ENCODE peak calls at places on chromosome 22, in five cellular contexts. One of them, this sample, is unnamed.

GRCh38 chr22:32255726-32256125 is 579 bp upstream of the SLC5A4 start:
- DNase-seq in cardiac muscle cell: no peak
- DNase-seq in AG10803: no peak
- DNase-seq in epithelial cell of esophagus: no peak
- DNase-seq in tibial nerve: no peak
- DNase-seq in this sample: no peak

GRCh38 chr22:43060213-43060612 is 29.0 kb downstream of the TTLL1 start:
- DNase-seq in epithelial cell of esophagus: peak
- DNase-seq in tibial nerve: peak
- DNase-seq in AG10803: no peak
- DNase-seq in cardiac muscle cell: peak
- DNase-seq in this sample: peak

GRCh38 chr22:48874956-48875355 is 952.7 kb downstream of the BRD1 start:
- DNase-seq in tibial nerve: no peak
- DNase-seq in epithelial cell of esophagus: no peak
- DNase-seq in AG10803: no peak
- DNase-seq in cardiac muscle cell: no peak
- DNase-seq in this sample: no peak

GRCh38 chr22:49780281-49780991 is 47.2 kb downstream of the BRD1 start:
- DNase-seq in epithelial cell of esophagus: no peak
- DNase-seq in AG10803: no peak
- DNase-seq in cardiac muscle cell: no peak
- DNase-seq in tibial nerve: no peak
- DNase-seq in this sample: peak

GRCh38 chr22:49964136-49964492 is 3.5 kb downstream of the PIM3 start:
- DNase-seq in cardiac muscle cell: no peak
- DNase-seq in tibial nerve: no peak
- DNase-seq in epithelial cell of esophagus: no peak
- DNase-seq in AG10803: no peak
- DNase-seq in this sample: no peak

GRCh38 chr22:23205330-23205729 is 25.0 kb downstream of the BCR start:
- DNase-seq in cardiac muscle cell: no peak
- DNase-seq in tibial nerve: no peak
- DNase-seq in epithelial cell of esophagus: no peak
- DNase-seq in AG10803: no peak
- DNase-seq in this sample: no peak

GRCh38 chr22:31995046-31995445 is 48.0 kb upstream of the SLC5A1 start:
- DNase-seq in AG10803: no peak
- DNase-seq in epithelial cell of esophagus: no peak
- DNase-seq in tibial nerve: no peak
- DNase-seq in cardiac muscle cell: no peak
- DNase-seq in this sample: no peak

GRCh38 chr22:29469755-29470154 is 10.3 kb upstream of the NEFH start:
- DNase-seq in epithelial cell of esophagus: peak
- DNase-seq in AG10803: no peak
- DNase-seq in tibial nerve: no peak
- DNase-seq in cardiac muscle cell: no peak
- DNase-seq in this sample: no peak

GRCh38 chr22:37303821-37304274 is 21.5 kb downstream of the CYTH4 start:
- DNase-seq in epithelial cell of esophagus: peak
- DNase-seq in cardiac muscle cell: peak
- DNase-seq in AG10803: peak
- DNase-seq in tibial nerve: no peak
- DNase-seq in this sample: peak

GRCh38 chr22:50185384-50186087 is at the start of gene TRABD:
- DNase-seq in cardiac muscle cell: peak
- DNase-seq in tibial nerve: peak
- DNase-seq in AG10803: peak
- DNase-seq in epithelial cell of esophagus: peak
- DNase-seq in this sample: peak

GRCh38 chr22:38469306-38469781 is 1.4 kb downstream of the KDELR3 start:
- DNase-seq in cardiac muscle cell: no peak
- DNase-seq in AG10803: no peak
- DNase-seq in epithelial cell of esophagus: no peak
- DNase-seq in tibial nerve: no peak
- DNase-seq in this sample: no peak
- TF ChIP-seq CTCF in cardiac muscle cell: no peak
- TF ChIP-seq CTCF in AG10803: no peak
- TF ChIP-seq CTCF in epithelial cell of esophagus: no peak
- TF ChIP-seq CTCF in tibial nerve: no peak
- TF ChIP-seq CTCF in this sample: no peak

GRCh38 chr22:39361495-39361894 is 11.7 kb downstream of the SYNGR1 start:
- DNase-seq in epithelial cell of esophagus: no peak
- DNase-seq in cardiac muscle cell: no peak
- DNase-seq in AG10803: no peak
- DNase-seq in tibial nerve: no peak
- DNase-seq in this sample: no peak

GRCh38 chr22:39362932-39363331 is 13.1 kb downstream of the SYNGR1 start:
- DNase-seq in cardiac muscle cell: no peak
- DNase-seq in AG10803: no peak
- DNase-seq in epithelial cell of esophagus: no peak
- DNase-seq in tibial nerve: no peak
- DNase-seq in this sample: no peak

GRCh38 chr22:39363751-39364484 is 14.1 kb downstream of the SYNGR1 start:
- DNase-seq in tibial nerve: no peak
- DNase-seq in cardiac muscle cell: peak
- DNase-seq in AG10803: no peak
- DNase-seq in epithelial cell of esophagus: no peak
- DNase-seq in this sample: peak

GRCh38 chr22:39360674-39361413 is 11.1 kb downstream of the SYNGR1 start:
- DNase-seq in cardiac muscle cell: no peak
- DNase-seq in AG10803: no peak
- DNase-seq in tibial nerve: no peak
- DNase-seq in epithelial cell of esophagus: peak
- DNase-seq in this sample: no peak

GRCh38 chr22:39362271-39362670 is 12.5 kb downstream of the SYNGR1 start:
- DNase-seq in cardiac muscle cell: no peak
- DNase-seq in tibial nerve: no peak
- DNase-seq in epithelial cell of esophagus: no peak
- DNase-seq in AG10803: no peak
- DNase-seq in this sample: no peak
- H3K4me3 ChIP-seq in cardiac muscle cell: no peak
- H3K4me3 ChIP-seq in tibial nerve: no peak
- H3K4me3 ChIP-seq in epithelial cell of esophagus: no peak
- H3K4me3 ChIP-seq in AG10803: no peak
- H3K4me3 ChIP-seq in this sample: no peak

GRCh38 chr22:33300165-33300564 is 242.0 kb upstream of the SYN3 start:
- DNase-seq in tibial nerve: no peak
- DNase-seq in cardiac muscle cell: no peak
- DNase-seq in AG10803: no peak
- DNase-seq in epithelial cell of esophagus: no peak
- DNase-seq in this sample: no peak

GRCh38 chr22:33299245-33299956 is 241.2 kb upstream of the SYN3 start:
- DNase-seq in tibial nerve: no peak
- DNase-seq in AG10803: no peak
- DNase-seq in epithelial cell of esophagus: no peak
- DNase-seq in cardiac muscle cell: no peak
- DNase-seq in this sample: no peak

GRCh38 chr22:33303109-33303508 is 244.9 kb upstream of the SYN3 start:
- DNase-seq in cardiac muscle cell: no peak
- DNase-seq in tibial nerve: no peak
- DNase-seq in epithelial cell of esophagus: no peak
- DNase-seq in AG10803: no peak
- DNase-seq in this sample: no peak

GRCh38 chr22:33302549-33302948 is 244.4 kb upstream of the SYN3 start:
- DNase-seq in tibial nerve: no peak
- DNase-seq in AG10803: no peak
- DNase-seq in epithelial cell of esophagus: no peak
- DNase-seq in cardiac muscle cell: no peak
- DNase-seq in this sample: no peak

DNA sequence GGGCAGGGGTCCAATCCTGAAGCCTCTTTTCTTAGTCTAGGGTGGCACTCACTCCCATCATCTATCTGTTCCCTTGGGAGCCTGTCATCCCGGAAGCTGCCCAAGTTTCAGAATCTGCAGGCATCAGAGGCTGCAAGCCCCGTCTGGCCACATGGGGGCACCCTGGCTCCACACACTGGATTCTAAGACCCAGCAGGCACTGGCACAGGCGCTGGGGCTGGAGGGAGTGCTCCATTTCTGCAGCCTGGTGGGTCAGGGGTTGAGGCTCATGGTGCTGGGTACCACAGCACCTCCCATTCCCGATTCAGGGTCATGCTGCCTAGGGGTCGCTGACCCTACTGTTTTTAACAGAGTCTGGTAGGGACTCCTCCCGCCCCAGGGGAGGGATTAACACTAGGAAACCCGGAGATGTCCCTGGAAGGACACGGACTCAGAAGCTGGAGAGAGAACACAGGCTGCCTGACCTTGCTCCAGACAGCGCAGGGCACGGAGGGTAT is 243.9 kb upstream of the SYN3 start:
- DNase-seq in AG10803: peak
- DNase-seq in epithelial cell of esophagus: peak
- DNase-seq in cardiac muscle cell: peak
- DNase-seq in tibial nerve: peak
- DNase-seq in this sample: peak
- TF ChIP-seq CTCF in AG10803: peak
- TF ChIP-seq CTCF in epithelial cell of esophagus: peak
- TF ChIP-seq CTCF in cardiac muscle cell: peak
- TF ChIP-seq CTCF in tibial nerve: peak
- TF ChIP-seq CTCF in this sample: peak

GRCh38 chr22:46079093-46079860 is 71.0 kb upstream of the PPARA start:
- DNase-seq in AG10803: no peak
- DNase-seq in cardiac muscle cell: no peak
- DNase-seq in epithelial cell of esophagus: no peak
- DNase-seq in tibial nerve: no peak
- DNase-seq in this sample: no peak
- H3K4me3 ChIP-seq in AG10803: peak
- H3K4me3 ChIP-seq in cardiac muscle cell: no peak
- H3K4me3 ChIP-seq in epithelial cell of esophagus: peak
- H3K4me3 ChIP-seq in tibial nerve: peak
- H3K4me3 ChIP-seq in this sample: peak

GRCh38 chr22:21450320-21450831 is 16.8 kb upstream of the TMEM191C start:
- DNase-seq in AG10803: no peak
- DNase-seq in cardiac muscle cell: no peak
- DNase-seq in epithelial cell of esophagus: no peak
- DNase-seq in tibial nerve: no peak
- DNase-seq in this sample: no peak
- TF ChIP-seq CTCF in AG10803: no peak
- TF ChIP-seq CTCF in cardiac muscle cell: no peak
- TF ChIP-seq CTCF in epithelial cell of esophagus: no peak
- TF ChIP-seq CTCF in tibial nerve: no peak
- TF ChIP-seq CTCF in this sample: peak

GRCh38 chr22:34997921-34998320 is 68.0 kb upstream of the ISX start:
- DNase-seq in AG10803: no peak
- DNase-seq in cardiac muscle cell: no peak
- DNase-seq in epithelial cell of esophagus: no peak
- DNase-seq in tibial nerve: no peak
- DNase-seq in this sample: no peak

GRCh38 chr22:34993548-34993947 is 72.4 kb upstream of the ISX start:
- DNase-seq in cardiac muscle cell: no peak
- DNase-seq in AG10803: peak
- DNase-seq in tibial nerve: no peak
- DNase-seq in epithelial cell of esophagus: no peak
- DNase-seq in this sample: no peak

DNA sequence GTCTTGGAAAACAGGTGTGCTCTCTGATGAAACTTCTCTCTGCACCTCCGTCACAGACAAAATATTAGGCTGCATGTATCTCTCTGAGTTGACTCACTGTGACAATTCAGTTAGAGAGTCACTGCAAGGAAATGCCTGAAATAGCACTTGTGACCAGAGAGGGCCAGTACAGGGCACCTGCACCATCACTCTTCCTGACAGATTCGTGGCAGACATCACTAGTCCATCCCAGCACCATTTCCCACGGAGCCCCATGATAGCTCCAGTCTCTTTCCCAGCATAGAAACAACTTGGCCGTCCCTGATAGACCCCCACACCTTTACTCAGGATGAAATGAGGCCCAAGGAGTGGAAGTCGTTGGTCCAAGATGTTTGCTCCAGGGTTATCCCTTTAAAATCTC is 73.3 kb upstream of the ISX start:
- DNase-seq in epithelial cell of esophagus: no peak
- DNase-seq in AG10803: no peak
- DNase-seq in tibial nerve: no peak
- DNase-seq in cardiac muscle cell: no peak
- DNase-seq in this sample: no peak
- H3K4me3 ChIP-seq in epithelial cell of esophagus: no peak
- H3K4me3 ChIP-seq in AG10803: no peak
- H3K4me3 ChIP-seq in tibial nerve: no peak
- H3K4me3 ChIP-seq in cardiac muscle cell: no peak
- H3K4me3 ChIP-seq in this sample: no peak

This sample was measured in fibroblast of the aortic adventitia.